ENCODE peak calls at places on chromosome 15, in four cellular contexts. B is fibroblast of the aortic adventitia, O is colonic mucosa, Z is mammary epithelial cell. R is an unnamed sample.

GRCh38 chr15:26372712-26373111 is 400.2 kb downstream of the GABRB3 start:
- DNase-seq in B (no peak), O (no peak), Z (no peak), R (no peak)

GRCh38 chr15:68227806-68228142 is 1.8 kb downstream of the CLN6 start:
- DNase-seq in B (no peak), O (no peak), Z (no peak), R (no peak)

GRCh38 chr15:73950479-73951043 is 24.3 kb downstream of the LOXL1 start:
- DNase-seq in B (no peak), O (no peak), Z (no peak), R (no peak)

GRCh38 chr15:99764521-99764920 is 31.3 kb upstream of the LYSMD4 start:
- DNase-seq in B (no peak), O (no peak), Z (no peak), R (no peak)

GRCh38 chr15:68730491-68731317 is 90.0 kb downstream of the ANP32A start:
- DNase-seq in B (peak; percentile 70), O (peak; percentile 35), Z (peak; percentile 21), R (peak; percentile 34)

GRCh38 chr15:82047493-82048446 is 2.0 kb upstream of the MEX3B start:
- DNase-seq in B (peak; percentile 11), O (no peak), Z (peak; percentile 30), R (no peak)

GRCh38 chr15:68552344-68552743 is 26.4 kb upstream of the CORO2B start:
- DNase-seq in B (no peak), O (no peak), Z (no peak), R (no peak)

GRCh38 chr15:33094336-33094735 is 100.2 kb downstream of the FMN1 start:
- DNase-seq in B (peak; percentile 84), O (no peak), Z (no peak), R (no peak)

GRCh38 chr15:70535071-70535954 is 228.0 kb downstream of the UACA start:
- DNase-seq in B (no peak), O (peak; percentile 12), Z (no peak), R (no peak)

GRCh38 chr15:41648097-41648496 is 12.1 kb upstream of the MGA start:
- DNase-seq in B (no peak), O (no peak), Z (no peak), R (no peak)

GRCh38 chr15:24955549-24955929 is 752 bp downstream of the SNRPN start:
- DNase-seq in B (no peak), O (peak; percentile 23), Z (no peak), R (no peak)

GRCh38 chr15:75673426-75674247 is 25.9 kb downstream of the SNX33 start:
- DNase-seq in B (peak; percentile 80), O (peak; percentile 69), Z (peak; percentile 31), R (no peak)

GRCh38 chr15:84949043-84949442 is 32.6 kb upstream of the PDE8A start:
- DNase-seq in B (peak; percentile 68), O (no peak), Z (no peak), R (no peak)

DNA sequence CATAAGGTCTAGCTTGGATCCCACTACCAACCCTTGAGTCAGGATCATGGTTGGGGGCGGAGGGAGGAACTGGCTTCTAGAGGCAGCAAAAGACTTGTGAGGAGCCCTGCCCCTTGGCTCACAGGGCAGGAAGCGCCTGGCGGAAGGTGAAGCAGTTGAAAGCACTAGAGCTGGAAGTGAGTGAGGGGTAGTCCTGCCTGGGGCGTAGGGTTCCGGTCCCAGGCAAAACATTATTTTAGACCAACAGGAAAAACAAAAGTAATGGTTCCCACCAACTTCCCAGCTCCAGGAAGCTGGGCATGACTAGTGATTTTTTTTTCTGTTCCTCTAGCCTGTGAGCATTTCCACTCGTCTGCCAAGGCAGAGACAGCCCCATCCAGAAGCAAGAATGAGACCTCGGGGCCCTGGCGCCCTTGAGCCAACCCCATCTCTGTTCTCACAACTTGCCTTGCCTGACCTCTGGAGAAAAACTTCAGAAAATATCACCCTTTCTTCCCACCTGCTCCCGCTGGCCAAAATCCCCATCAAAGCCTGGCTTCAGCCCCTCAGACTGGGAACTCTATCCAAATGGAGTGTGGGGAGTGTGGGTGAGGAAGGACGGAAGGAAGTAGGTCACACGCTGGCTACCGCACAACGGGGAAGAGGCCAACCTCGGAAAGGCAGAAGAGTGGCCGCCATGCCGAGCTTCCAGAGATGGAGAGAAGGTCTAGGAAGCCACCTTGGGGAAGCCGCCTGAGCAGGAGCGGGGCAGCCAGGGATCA is 57.5 kb downstream of the RBPMS2 start:
- DNase-seq in B (no peak), O (no peak), Z (no peak), R (no peak)
- H3K4me3 ChIP-seq in B (no peak overlapping the region), O (no peak overlapping the region), Z (no peak overlapping the region), R (no peak overlapping the region)

DNA sequence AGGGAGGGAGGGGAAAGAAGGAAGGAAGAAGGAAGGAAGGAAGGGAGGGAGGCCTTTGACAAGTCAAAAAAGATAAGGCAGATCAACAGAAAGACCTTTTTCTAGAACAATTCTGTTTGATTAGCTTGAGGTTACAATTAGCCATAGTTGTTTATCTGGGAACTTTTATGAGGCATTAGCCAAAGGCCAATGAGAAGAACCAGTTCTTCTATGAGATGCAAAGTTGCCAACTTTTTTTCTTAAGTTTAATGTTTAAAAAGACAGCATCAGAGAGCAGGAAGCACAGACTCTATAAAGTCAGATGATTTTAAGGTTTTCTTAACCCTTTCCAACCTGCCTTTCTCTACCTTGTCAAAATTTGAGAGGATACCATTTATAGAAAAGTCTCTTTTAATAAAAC is 301.3 kb upstream of the NR2F2 start:
- DNase-seq in B (no peak), O (no peak), Z (no peak), R (peak; percentile 58)
- TF ChIP-seq CTCF in B (no peak), O (no peak), Z (no peak), R (no peak)

DNA sequence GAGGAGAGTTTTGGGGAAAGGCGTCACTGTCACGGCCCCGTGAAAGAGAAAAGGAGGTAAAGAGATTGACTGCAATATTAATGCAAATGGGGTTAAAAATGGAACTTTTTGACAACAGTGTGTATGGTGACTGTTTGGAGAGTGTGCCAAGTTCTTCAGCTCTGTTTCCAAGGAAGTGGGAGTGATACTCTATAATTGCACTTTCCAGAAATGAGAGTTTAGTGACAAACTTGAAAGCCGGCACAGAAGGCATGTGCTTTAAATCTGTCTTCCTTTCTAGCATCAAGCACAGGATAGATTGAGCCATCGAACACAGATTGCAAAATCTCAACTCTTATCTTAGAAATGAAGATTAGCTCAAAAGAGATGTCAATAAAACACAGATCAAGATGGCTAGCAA is 51.9 kb upstream of the SNRPA1 start:
- DNase-seq in B (peak; percentile 5), O (no peak), Z (no peak), R (no peak)
- H3K4me3 ChIP-seq in B (no peak overlapping the region), O (no peak overlapping the region), Z (no peak overlapping the region), R (no peak overlapping the region)

DNA sequence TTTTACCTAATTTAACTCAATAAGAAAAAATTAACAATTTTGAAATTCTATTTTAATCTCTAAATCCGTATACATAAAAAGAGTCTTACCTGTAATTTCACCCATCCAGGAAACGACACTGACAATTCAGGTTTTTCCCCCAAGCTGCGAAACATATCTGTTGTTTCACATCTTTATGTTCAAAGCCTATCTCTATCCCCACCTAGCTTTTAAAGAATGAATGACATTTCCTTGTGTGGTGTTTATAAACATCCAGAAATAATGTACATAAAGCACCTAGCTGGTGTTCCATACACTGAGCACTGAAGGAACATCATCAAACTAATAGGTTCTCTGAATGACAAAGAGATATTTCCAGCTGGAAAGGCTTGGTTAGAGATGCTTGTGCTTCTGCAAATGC is 867.8 kb downstream of the SQOR start:
- DNase-seq in B (no peak), O (no peak), Z (no peak), R (no peak)
- TF ChIP-seq CTCF in B (no peak), O (no peak), Z (peak; percentile 1), R (peak; percentile 39)